ENCODE peak calls at places on chromosomes 1 and 21, in six cellular contexts. One of them, this sample, is unnamed.

GRCh38 chr1:80445021-80445420 is 1355.7 kb upstream of the ADGRL2 start:
- DNase-seq in uterus: no peak
- DNase-seq in psoas muscle: no peak
- DNase-seq in OCI-LY7: no peak
- DNase-seq in fibroblast of lung: peak; percentile 35
- DNase-seq in breast epithelium: no peak
- DNase-seq in this sample: no peak

GRCh38 chr1:18884727-18885126 is 17.6 kb downstream of the ALDH4A1 start:
- DNase-seq in uterus: no peak
- DNase-seq in psoas muscle: no peak
- DNase-seq in OCI-LY7: no peak
- DNase-seq in fibroblast of lung: no peak
- DNase-seq in breast epithelium: no peak
- DNase-seq in this sample: no peak

GRCh38 chr1:3775248-3775497 is 2.6 kb downstream of the SMIM1 start:
- DNase-seq in uterus: no peak
- DNase-seq in psoas muscle: no peak
- DNase-seq in OCI-LY7: no peak
- DNase-seq in fibroblast of lung: no peak
- DNase-seq in breast epithelium: no peak
- DNase-seq in this sample: no peak

GRCh38 chr1:161958425-161958824 is 65.2 kb downstream of the OLFML2B start:
- DNase-seq in uterus: no peak
- DNase-seq in psoas muscle: no peak
- DNase-seq in OCI-LY7: no peak
- DNase-seq in fibroblast of lung: peak; percentile 79
- DNase-seq in breast epithelium: no peak
- DNase-seq in this sample: no peak

GRCh38 chr1:21610027-21610426 is 59.1 kb downstream of the RAP1GAP start:
- DNase-seq in uterus: no peak
- DNase-seq in psoas muscle: no peak
- DNase-seq in OCI-LY7: no peak
- DNase-seq in fibroblast of lung: no peak
- DNase-seq in breast epithelium: no peak
- DNase-seq in this sample: no peak

GRCh38 chr1:185864889-185865288 is 130.7 kb downstream of the HMCN1 start:
- DNase-seq in uterus: no peak
- DNase-seq in psoas muscle: no peak
- DNase-seq in OCI-LY7: no peak
- DNase-seq in fibroblast of lung: peak; percentile 98
- DNase-seq in breast epithelium: no peak
- DNase-seq in this sample: no peak

GRCh38 chr21:31564439-31564838 is 95.1 kb upstream of the SOD1 start:
- DNase-seq in uterus: no peak
- DNase-seq in psoas muscle: no peak
- DNase-seq in OCI-LY7: no peak
- DNase-seq in fibroblast of lung: peak; percentile 85
- DNase-seq in breast epithelium: no peak
- DNase-seq in this sample: no peak

GRCh38 chr1:89310505-89310904 is 37.8 kb upstream of the GBP5 start:
- DNase-seq in uterus: no peak
- DNase-seq in psoas muscle: no peak
- DNase-seq in OCI-LY7: no peak
- DNase-seq in fibroblast of lung: peak; percentile 3
- DNase-seq in breast epithelium: no peak
- DNase-seq in this sample: peak; percentile 77

GRCh38 chr1:3415260-3415952 is 39.1 kb upstream of the ARHGEF16 start:
- DNase-seq in uterus: peak; percentile 25
- DNase-seq in psoas muscle: peak; percentile 38
- DNase-seq in OCI-LY7: no peak
- DNase-seq in fibroblast of lung: no peak
- DNase-seq in breast epithelium: no peak
- DNase-seq in this sample: no peak

GRCh38 chr1:65993047-65993363 is 200.3 kb downstream of the PDE4B start:
- DNase-seq in uterus: no peak
- DNase-seq in psoas muscle: no peak
- DNase-seq in OCI-LY7: no peak
- DNase-seq in fibroblast of lung: peak; percentile 12
- DNase-seq in breast epithelium: no peak
- DNase-seq in this sample: no peak

GRCh38 chr21:31766895-31767294 is 35.0 kb upstream of the SCAF4 start:
- DNase-seq in uterus: no peak
- DNase-seq in psoas muscle: no peak
- DNase-seq in OCI-LY7: no peak
- DNase-seq in fibroblast of lung: no peak
- DNase-seq in breast epithelium: no peak
- DNase-seq in this sample: no peak

GRCh38 chr1:67149179-67149770 is 14.5 kb upstream of the C1orf141 start:
- DNase-seq in uterus: peak; percentile 52
- DNase-seq in psoas muscle: peak; percentile 47
- DNase-seq in OCI-LY7: peak; percentile 90
- DNase-seq in fibroblast of lung: peak; percentile 76
- DNase-seq in breast epithelium: peak; percentile 47
- DNase-seq in this sample: peak; percentile 81

GRCh38 chr1:76038306-76039004 is 36.1 kb upstream of the ST6GALNAC3 start:
- DNase-seq in uterus: no peak
- DNase-seq in psoas muscle: no peak
- DNase-seq in OCI-LY7: no peak
- DNase-seq in fibroblast of lung: peak; percentile 76
- DNase-seq in breast epithelium: no peak
- DNase-seq in this sample: no peak

GRCh38 chr1:213507472-213508223 is 456.6 kb downstream of the RPS6KC1 start:
- DNase-seq in uterus: no peak
- DNase-seq in psoas muscle: no peak
- DNase-seq in OCI-LY7: no peak
- DNase-seq in fibroblast of lung: no peak
- DNase-seq in breast epithelium: no peak
- DNase-seq in this sample: no peak

GRCh38 chr1:159091547-159092397 is 15.2 kb upstream of the AIM2 start:
- DNase-seq in uterus: no peak
- DNase-seq in psoas muscle: no peak
- DNase-seq in OCI-LY7: no peak
- DNase-seq in fibroblast of lung: peak; percentile 82
- DNase-seq in breast epithelium: no peak
- DNase-seq in this sample: no peak

GRCh38 chr1:39129514-39129913 is 75.0 kb upstream of the MACF1 start:
- DNase-seq in uterus: no peak
- DNase-seq in psoas muscle: no peak
- DNase-seq in OCI-LY7: peak; percentile 13
- DNase-seq in fibroblast of lung: peak; percentile 50
- DNase-seq in breast epithelium: no peak
- DNase-seq in this sample: peak; percentile 4

GRCh38 chr1:169809370-169810095 is 14.8 kb upstream of the METTL18 start:
- DNase-seq in uterus: no peak
- DNase-seq in psoas muscle: no peak
- DNase-seq in OCI-LY7: peak; percentile 52
- DNase-seq in fibroblast of lung: peak; percentile 25
- DNase-seq in breast epithelium: no peak
- DNase-seq in this sample: peak; percentile 49

GRCh38 chr1:105909811-105910210 is 1146.7 kb upstream of the PRMT6 start:
- DNase-seq in uterus: no peak
- DNase-seq in psoas muscle: no peak
- DNase-seq in OCI-LY7: no peak
- DNase-seq in fibroblast of lung: no peak
- DNase-seq in breast epithelium: no peak
- DNase-seq in this sample: no peak

GRCh38 chr1:86068841-86069756 is 87.5 kb downstream of the COL24A1 start:
- DNase-seq in uterus: no peak
- DNase-seq in psoas muscle: no peak
- DNase-seq in OCI-LY7: no peak
- DNase-seq in fibroblast of lung: peak; percentile 59
- DNase-seq in breast epithelium: no peak
- DNase-seq in this sample: no peak

GRCh38 chr1:55860816-55861519 is 645.8 kb upstream of the USP24 start:
- DNase-seq in uterus: no peak
- DNase-seq in psoas muscle: no peak
- DNase-seq in OCI-LY7: no peak
- DNase-seq in fibroblast of lung: no peak
- DNase-seq in breast epithelium: no peak
- DNase-seq in this sample: no peak

GRCh38 chr1:51575406-51576084 is 41.3 kb upstream of the OSBPL9 start:
- DNase-seq in uterus: no peak
- DNase-seq in psoas muscle: no peak
- DNase-seq in OCI-LY7: no peak
- DNase-seq in fibroblast of lung: peak; percentile 57
- DNase-seq in breast epithelium: no peak
- DNase-seq in this sample: no peak

GRCh38 chr1:224433671-224434446 is 738 bp downstream of the WDR26 start:
- DNase-seq in uterus: peak; percentile 41
- DNase-seq in psoas muscle: peak; percentile 44
- DNase-seq in OCI-LY7: peak; percentile 58
- DNase-seq in fibroblast of lung: peak; percentile 33
- DNase-seq in breast epithelium: peak; percentile 32
- DNase-seq in this sample: peak; percentile 63

GRCh38 chr21:38254970-38255369 is 1.8 kb upstream of the KCNJ15 start:
- DNase-seq in uterus: no peak
- DNase-seq in psoas muscle: no peak
- DNase-seq in OCI-LY7: no peak
- DNase-seq in fibroblast of lung: no peak
- DNase-seq in breast epithelium: no peak
- DNase-seq in this sample: no peak
- H3K27ac ChIP-seq in uterus: no peak overlapping the region
- H3K27ac ChIP-seq in psoas muscle: no peak overlapping the region
- H3K27ac ChIP-seq in OCI-LY7: no peak overlapping the region
- H3K27ac ChIP-seq in fibroblast of lung: no peak overlapping the region
- H3K27ac ChIP-seq in breast epithelium: no peak overlapping the region
- H3K27ac ChIP-seq in this sample: no peak overlapping the region

GRCh38 chr1:42841010-42841409 is 5.4 kb upstream of the ZNF691 start:
- DNase-seq in uterus: no peak
- DNase-seq in psoas muscle: no peak
- DNase-seq in OCI-LY7: no peak
- DNase-seq in fibroblast of lung: no peak
- DNase-seq in breast epithelium: no peak
- DNase-seq in this sample: no peak
- H3K4me1 ChIP-seq in uterus: no peaks in the 10 kb centered on the region
- H3K4me1 ChIP-seq in psoas muscle: peaks cover 5% of the 10 kb centered on the region
- H3K4me1 ChIP-seq in OCI-LY7: peaks cover 5% of the 10 kb centered on the region
- H3K4me1 ChIP-seq in fibroblast of lung: peaks cover 3% of the 10 kb centered on the region
- H3K4me1 ChIP-seq in breast epithelium: no peaks in the 10 kb centered on the region
- H3K4me1 ChIP-seq in this sample: peaks cover 6% of the 10 kb centered on the region

GRCh38 chr1:48206371-48206770 is 16.1 kb upstream of the SLC5A9 start:
- DNase-seq in uterus: no peak
- DNase-seq in psoas muscle: no peak
- DNase-seq in OCI-LY7: no peak
- DNase-seq in fibroblast of lung: no peak
- DNase-seq in breast epithelium: no peak
- DNase-seq in this sample: no peak

GRCh38 chr1:48208251-48208650 is 14.3 kb upstream of the SLC5A9 start:
- DNase-seq in uterus: no peak
- DNase-seq in psoas muscle: no peak
- DNase-seq in OCI-LY7: no peak
- DNase-seq in fibroblast of lung: no peak
- DNase-seq in breast epithelium: no peak
- DNase-seq in this sample: no peak

GRCh38 chr1:48207131-48207530 is 15.4 kb upstream of the SLC5A9 start:
- DNase-seq in uterus: no peak
- DNase-seq in psoas muscle: no peak
- DNase-seq in OCI-LY7: no peak
- DNase-seq in fibroblast of lung: no peak
- DNase-seq in breast epithelium: no peak
- DNase-seq in this sample: no peak

GRCh38 chr1:48207536-48208075 is 14.9 kb upstream of the SLC5A9 start:
- DNase-seq in uterus: no peak
- DNase-seq in psoas muscle: no peak
- DNase-seq in OCI-LY7: no peak
- DNase-seq in fibroblast of lung: no peak
- DNase-seq in breast epithelium: no peak
- DNase-seq in this sample: no peak

GRCh38 chr1:48208652-48209051 is 13.9 kb upstream of the SLC5A9 start:
- DNase-seq in uterus: no peak
- DNase-seq in psoas muscle: no peak
- DNase-seq in OCI-LY7: no peak
- DNase-seq in fibroblast of lung: no peak
- DNase-seq in breast epithelium: no peak
- DNase-seq in this sample: no peak
- H3K4me3 ChIP-seq in uterus: no peak overlapping the region
- H3K4me3 ChIP-seq in psoas muscle: no peak overlapping the region
- H3K4me3 ChIP-seq in OCI-LY7: no peak overlapping the region
- H3K4me3 ChIP-seq in fibroblast of lung: no peak overlapping the region
- H3K4me3 ChIP-seq in breast epithelium: no peak overlapping the region
- H3K4me3 ChIP-seq in this sample: no peak overlapping the region

GRCh38 chr1:59078866-59079265 is 218.0 kb upstream of the FGGY start:
- DNase-seq in uterus: no peak
- DNase-seq in psoas muscle: no peak
- DNase-seq in OCI-LY7: no peak
- DNase-seq in fibroblast of lung: no peak
- DNase-seq in breast epithelium: no peak
- DNase-seq in this sample: no peak
- H3K27ac ChIP-seq in uterus: no peak overlapping the region
- H3K27ac ChIP-seq in psoas muscle: no peak overlapping the region
- H3K27ac ChIP-seq in OCI-LY7: no peak overlapping the region
- H3K27ac ChIP-seq in fibroblast of lung: no peak overlapping the region
- H3K27ac ChIP-seq in breast epithelium: no peak overlapping the region
- H3K27ac ChIP-seq in this sample: no peak overlapping the region

DNA sequence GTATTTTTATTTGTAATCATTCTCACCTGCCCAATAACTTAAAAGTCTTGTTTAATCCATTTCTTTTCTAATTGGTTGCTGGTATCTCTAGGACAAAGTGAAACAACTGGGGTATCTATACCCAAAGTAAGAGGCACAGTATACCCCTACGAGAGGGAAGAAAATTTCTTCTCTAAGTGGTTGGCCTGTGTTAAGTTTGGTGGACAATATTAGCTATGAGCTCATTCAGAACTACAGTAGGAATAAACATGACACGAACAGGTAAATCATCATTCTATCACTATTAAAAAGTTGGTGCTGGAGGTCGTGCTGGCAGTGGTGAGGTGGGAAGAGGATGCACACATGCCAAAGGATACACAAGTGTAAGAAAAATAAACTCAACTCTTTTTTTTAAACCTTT is 99.6 kb downstream of the ZNF644 start:
- DNase-seq in uterus: no peak
- DNase-seq in psoas muscle: no peak
- DNase-seq in OCI-LY7: no peak
- DNase-seq in fibroblast of lung: no peak
- DNase-seq in breast epithelium: no peak
- DNase-seq in this sample: no peak
- H3K4me1 ChIP-seq in uterus: no peaks in the 10 kb centered on the region
- H3K4me1 ChIP-seq in psoas muscle: peaks cover 64% of the 10 kb centered on the region
- H3K4me1 ChIP-seq in OCI-LY7: peaks cover 20% of the 10 kb centered on the region
- H3K4me1 ChIP-seq in fibroblast of lung: peaks cover 9% of the 10 kb centered on the region
- H3K4me1 ChIP-seq in breast epithelium: no peaks in the 10 kb centered on the region
- H3K4me1 ChIP-seq in this sample: peaks cover 52% of the 10 kb centered on the region

GRCh38 chr1:156675715-156676311 is 1.4 kb downstream of the NES start:
- DNase-seq in uterus: peak; percentile 61
- DNase-seq in psoas muscle: peak; percentile 32
- DNase-seq in OCI-LY7: no peak
- DNase-seq in fibroblast of lung: peak; percentile 42
- DNase-seq in breast epithelium: no peak
- DNase-seq in this sample: no peak
- H3K4me3 ChIP-seq in uterus: peak overlapping the region; percentile 50
- H3K4me3 ChIP-seq in psoas muscle: peak overlapping the region; percentile 74
- H3K4me3 ChIP-seq in OCI-LY7: no peak overlapping the region
- H3K4me3 ChIP-seq in fibroblast of lung: peak overlapping the region; percentile 74
- H3K4me3 ChIP-seq in breast epithelium: peak overlapping the region; percentile 49
- H3K4me3 ChIP-seq in this sample: no peak overlapping the region

DNA sequence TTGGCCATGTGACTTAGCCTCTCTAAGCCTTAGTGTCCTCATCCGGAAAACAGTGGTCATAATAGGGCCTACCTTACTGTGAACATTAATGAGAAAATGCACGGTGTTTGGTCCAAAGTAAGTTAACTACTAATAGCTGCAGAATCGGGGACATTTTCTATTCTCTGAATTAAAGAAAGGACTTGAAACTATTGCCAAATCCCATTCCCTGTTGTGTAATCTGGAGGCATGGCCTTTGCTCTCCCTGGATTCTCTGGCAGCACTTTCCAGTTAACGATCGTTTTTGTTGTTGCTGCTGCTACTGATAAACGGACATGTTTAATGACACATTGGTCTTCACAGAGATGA is 30.5 kb downstream of the FMO4 start:
- DNase-seq in uterus: no peak
- DNase-seq in psoas muscle: no peak
- DNase-seq in OCI-LY7: no peak
- DNase-seq in fibroblast of lung: no peak
- DNase-seq in breast epithelium: no peak
- DNase-seq in this sample: no peak
- H3K27ac ChIP-seq in uterus: no peak overlapping the region
- H3K27ac ChIP-seq in psoas muscle: no peak overlapping the region
- H3K27ac ChIP-seq in OCI-LY7: no peak overlapping the region
- H3K27ac ChIP-seq in fibroblast of lung: no peak overlapping the region
- H3K27ac ChIP-seq in breast epithelium: peak overlapping the region; percentile 16
- H3K27ac ChIP-seq in this sample: no peak overlapping the region